ENCODE peak calls at places on chromosomes 11 and 22, in five cellular contexts. G is activated T-helper 9 cell treated with anti-CD3 and anti-CD28 coated beads, Interleukin-2, amount 50 U/mL, for 16 hours; K is HCT116; Q is CD8-positive, alpha-beta T cell; Z is fibroblast of the aortic adventitia. L is an unnamed sample.

GRCh38 chr22:19879248-19879575 is 24.5 kb upstream of the GNB1L start:
- DNase-seq in G (no peak), Q (no peak), Z (no peak), K (no peak), L (no peak)

GRCh38 chr11:35608502-35608901 is 9.8 kb upstream of the FJX1 start:
- DNase-seq in Q (no peak), G (no peak), Z (no peak), K (no peak), L (no peak)

GRCh38 chr11:877565-877964 is 33.0 kb downstream of the CHID1 start:
- DNase-seq in G (no peak), K (peak), Q (no peak), Z (no peak), L (no peak)

GRCh38 chr22:38504731-38505594 is 1.1 kb downstream of the DDX17 start:
- DNase-seq in G (peak), Q (peak), K (no peak), Z (no peak), L (peak)

GRCh38 chr11:59247535-59248227 is 35.0 kb upstream of the MPEG1 start:
- DNase-seq in K (no peak), Q (no peak), Z (peak), G (no peak), L (peak)

GRCh38 chr11:6943131-6943530 is 16.9 kb downstream of the ZNF215 start:
- DNase-seq in Q (no peak), G (no peak), Z (peak), K (no peak), L (peak)

GRCh38 chr11:70128435-70128906 is 50.4 kb downstream of the ANO1 start:
- DNase-seq in G (no peak), Z (no peak), K (peak), Q (no peak), L (peak)

GRCh38 chr11:66688561-66689534 is 11.2 kb upstream of the RBM4B start:
- DNase-seq in Q (no peak), K (no peak), Z (no peak), G (no peak), L (peak)

GRCh38 chr11:102196816-102197215 is 86.6 kb downstream of the YAP1 start:
- DNase-seq in Z (no peak), K (no peak), Q (no peak), G (no peak), L (peak)

GRCh38 chr11:36073411-36074203 is 129.7 kb downstream of the LDLRAD3 start:
- DNase-seq in G (no peak), K (no peak), Q (no peak), Z (peak), L (peak)

GRCh38 chr11:79421820-79422219 is 19.0 kb downstream of the TENM4 start:
- DNase-seq in G (no peak), K (no peak), Q (no peak), Z (no peak), L (no peak)

GRCh38 chr11:64620286-64620962 is 29.4 kb downstream of the SLC22A12 start:
- DNase-seq in K (no peak), G (no peak), Z (peak), Q (no peak), L (peak)

L was measured in GM23248.